ENCODE peak calls at places on chromosome 20, in four cellular contexts. One of them, this sample, is unnamed. For H3K9me3 and H3K4me1, the result is how much of the 10 kb centered on the place peaks cover.

GRCh38 chr20:34171640-34172039 is 59.6 kb upstream of the EIF2S2 start:
- DNase-seq in suprapubic skin: no peak
- DNase-seq in right cardiac atrium: no peak
- DNase-seq in lung: no peak
- DNase-seq in this sample: no peak

GRCh38 chr20:44805991-44806729 is 4.2 kb downstream of the RIMS4 start:
- DNase-seq in suprapubic skin: no peak
- DNase-seq in lung: peak
- DNase-seq in right cardiac atrium: peak
- DNase-seq in this sample: peak

GRCh38 chr20:47666304-47666703 is 119.0 kb downstream of the SULF2 start:
- DNase-seq in suprapubic skin: no peak
- DNase-seq in lung: no peak
- DNase-seq in right cardiac atrium: no peak
- DNase-seq in this sample: no peak

GRCh38 chr20:43514062-43514971 is 6.8 kb downstream of the L3MBTL1 start:
- DNase-seq in right cardiac atrium: peak
- DNase-seq in suprapubic skin: peak
- DNase-seq in lung: peak
- DNase-seq in this sample: peak

GRCh38 chr20:34705383-34706021 is 1.4 kb downstream of the TP53INP2 start:
- DNase-seq in right cardiac atrium: peak
- DNase-seq in suprapubic skin: no peak
- DNase-seq in lung: peak
- DNase-seq in this sample: peak

GRCh38 chr20:21901470-21902275 is 196.2 kb downstream of the PAX1 start:
- DNase-seq in lung: no peak
- DNase-seq in right cardiac atrium: peak
- DNase-seq in suprapubic skin: peak
- DNase-seq in this sample: peak

GRCh38 chr20:16061394-16061793 is 511.9 kb downstream of the KIF16B start:
- DNase-seq in right cardiac atrium: no peak
- DNase-seq in lung: no peak
- DNase-seq in suprapubic skin: no peak
- DNase-seq in this sample: peak

GRCh38 chr20:37729452-37729851 is 35.6 kb downstream of the CTNNBL1 start:
- DNase-seq in right cardiac atrium: no peak
- DNase-seq in lung: no peak
- DNase-seq in suprapubic skin: no peak
- DNase-seq in this sample: no peak

GRCh38 chr20:13800728-13801134 is 15.9 kb downstream of the NDUFAF5 start:
- DNase-seq in right cardiac atrium: peak
- DNase-seq in suprapubic skin: peak
- DNase-seq in lung: peak
- DNase-seq in this sample: peak

GRCh38 chr20:3812975-3813599 is 7.3 kb upstream of the AP5S1 start:
- DNase-seq in right cardiac atrium: no peak
- DNase-seq in lung: no peak
- DNase-seq in suprapubic skin: no peak
- DNase-seq in this sample: peak

GRCh38 chr20:29743101-29743931 is 1514.1 kb upstream of the DEFB115 start:
- DNase-seq in lung: no peak
- DNase-seq in right cardiac atrium: no peak
- DNase-seq in suprapubic skin: peak
- DNase-seq in this sample: no peak

GRCh38 chr20:29740951-29741593 is 1516.4 kb upstream of the DEFB115 start:
- DNase-seq in right cardiac atrium: no peak
- DNase-seq in suprapubic skin: no peak
- DNase-seq in lung: no peak
- DNase-seq in this sample: no peak

GRCh38 chr20:29742699-29743100 is 1514.8 kb upstream of the DEFB115 start:
- DNase-seq in right cardiac atrium: no peak
- DNase-seq in lung: no peak
- DNase-seq in suprapubic skin: no peak
- DNase-seq in this sample: no peak

GRCh38 chr20:29741594-29741893 is 1515.9 kb upstream of the DEFB115 start:
- DNase-seq in lung: no peak
- DNase-seq in suprapubic skin: peak
- DNase-seq in right cardiac atrium: no peak
- DNase-seq in this sample: no peak

GRCh38 chr20:29741894-29742698 is 1515.4 kb upstream of the DEFB115 start:
- DNase-seq in lung: no peak
- DNase-seq in suprapubic skin: no peak
- DNase-seq in right cardiac atrium: no peak
- DNase-seq in this sample: no peak
- H3K9me3 ChIP-seq in lung: under half
- H3K9me3 ChIP-seq in suprapubic skin: under half
- H3K9me3 ChIP-seq in right cardiac atrium: under half
- H3K9me3 ChIP-seq in this sample: under half

GRCh38 chr20:32366380-32366779 is 8.2 kb downstream of the ASXL1 start:
- DNase-seq in lung: no peak
- DNase-seq in suprapubic skin: no peak
- DNase-seq in right cardiac atrium: no peak
- DNase-seq in this sample: no peak
- H3K4me1 ChIP-seq in lung: under half
- H3K4me1 ChIP-seq in suprapubic skin: under half
- H3K4me1 ChIP-seq in right cardiac atrium: under half
- H3K4me1 ChIP-seq in this sample: half or more

GRCh38 chr20:50708845-50709555 is 17.7 kb upstream of the RIPOR3 start:
- DNase-seq in suprapubic skin: no peak
- DNase-seq in right cardiac atrium: no peak
- DNase-seq in lung: no peak
- DNase-seq in this sample: no peak
- H3K27ac ChIP-seq in suprapubic skin: no peak
- H3K27ac ChIP-seq in right cardiac atrium: no peak
- H3K27ac ChIP-seq in lung: no peak
- H3K27ac ChIP-seq in this sample: no peak

DNA sequence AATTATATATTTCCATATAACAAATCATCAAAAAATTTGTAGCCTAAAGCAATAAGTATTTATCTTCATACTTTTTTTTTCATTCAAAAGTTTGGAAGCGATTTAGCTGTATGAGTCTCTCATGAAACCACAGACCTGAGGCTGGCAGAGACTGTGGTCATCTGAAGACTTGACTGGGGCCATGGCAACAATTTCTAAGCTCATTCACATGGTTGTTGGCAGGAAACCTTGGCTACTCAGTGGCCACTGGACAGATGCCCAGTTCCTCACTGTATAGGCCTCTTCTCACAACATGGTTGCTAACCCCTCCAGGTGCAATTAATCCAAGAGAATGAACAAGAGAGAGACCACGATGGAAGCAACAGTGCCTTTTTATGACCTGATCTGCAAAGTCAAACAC is 235.9 kb downstream of the BTBD3 start:
- DNase-seq in right cardiac atrium: no peak
- DNase-seq in suprapubic skin: no peak
- DNase-seq in lung: no peak
- DNase-seq in this sample: no peak
- H3K9me3 ChIP-seq in right cardiac atrium: under half
- H3K9me3 ChIP-seq in suprapubic skin: under half
- H3K9me3 ChIP-seq in lung: under half
- H3K9me3 ChIP-seq in this sample: under half

GRCh38 chr20:62704341-62704948 is 4.2 kb upstream of the NTSR1 start:
- DNase-seq in lung: peak
- DNase-seq in right cardiac atrium: peak
- DNase-seq in suprapubic skin: peak
- DNase-seq in this sample: peak
- H3K4me1 ChIP-seq in lung: under half
- H3K4me1 ChIP-seq in right cardiac atrium: under half
- H3K4me1 ChIP-seq in suprapubic skin: under half
- H3K4me1 ChIP-seq in this sample: under half